ENCODE peak calls at places on chromosomes 5 and 9, in seven cellular contexts. One of them, this sample, is unnamed.

GRCh38 chr9:122445155-122445749 is 32.5 kb downstream of the OR1J1 start:
- DNase-seq in choroid plexus epithelial cell: peak; percentile 87
- DNase-seq in Panc1: no peak
- DNase-seq in AG09309: peak; percentile 85
- DNase-seq in fibroblast of the aortic adventitia: peak; percentile 99
- DNase-seq in transverse colon: no peak
- DNase-seq in pancreas: no peak
- DNase-seq in this sample: no peak

GRCh38 chr9:82982271-82982880 is 80.6 kb downstream of the RASEF start:
- DNase-seq in choroid plexus epithelial cell: no peak
- DNase-seq in Panc1: no peak
- DNase-seq in AG09309: no peak
- DNase-seq in fibroblast of the aortic adventitia: no peak
- DNase-seq in transverse colon: no peak
- DNase-seq in pancreas: no peak
- DNase-seq in this sample: no peak

GRCh38 chr5:149404746-149405549 is 25.9 kb upstream of the IL17B start:
- DNase-seq in choroid plexus epithelial cell: peak; percentile 88
- DNase-seq in Panc1: no peak
- DNase-seq in AG09309: no peak
- DNase-seq in fibroblast of the aortic adventitia: peak; percentile 59
- DNase-seq in transverse colon: no peak
- DNase-seq in pancreas: no peak
- DNase-seq in this sample: no peak

GRCh38 chr5:74085186-74085585 is 459.2 kb downstream of the ARHGEF28 start:
- DNase-seq in choroid plexus epithelial cell: no peak
- DNase-seq in Panc1: no peak
- DNase-seq in AG09309: no peak
- DNase-seq in fibroblast of the aortic adventitia: no peak
- DNase-seq in transverse colon: no peak
- DNase-seq in pancreas: no peak
- DNase-seq in this sample: no peak

GRCh38 chr9:133067006-133067405 is 5.2 kb downstream of the CEL start:
- DNase-seq in choroid plexus epithelial cell: no peak
- DNase-seq in Panc1: no peak
- DNase-seq in AG09309: no peak
- DNase-seq in fibroblast of the aortic adventitia: no peak
- DNase-seq in transverse colon: no peak
- DNase-seq in pancreas: peak; percentile 87
- DNase-seq in this sample: no peak

GRCh38 chr5:56050566-56051292 is 56.0 kb upstream of the IL6ST start:
- DNase-seq in choroid plexus epithelial cell: no peak
- DNase-seq in Panc1: no peak
- DNase-seq in AG09309: no peak
- DNase-seq in fibroblast of the aortic adventitia: peak; percentile 73
- DNase-seq in transverse colon: no peak
- DNase-seq in pancreas: no peak
- DNase-seq in this sample: no peak

GRCh38 chr5:80864706-80865435 is 95.3 kb upstream of the RASGRF2 start:
- DNase-seq in choroid plexus epithelial cell: no peak
- DNase-seq in Panc1: no peak
- DNase-seq in AG09309: no peak
- DNase-seq in fibroblast of the aortic adventitia: no peak
- DNase-seq in transverse colon: no peak
- DNase-seq in pancreas: no peak
- DNase-seq in this sample: peak; percentile 7

GRCh38 chr9:13431137-13431536 is 151.6 kb upstream of the MPDZ start:
- DNase-seq in choroid plexus epithelial cell: no peak
- DNase-seq in Panc1: no peak
- DNase-seq in AG09309: no peak
- DNase-seq in fibroblast of the aortic adventitia: no peak
- DNase-seq in transverse colon: no peak
- DNase-seq in pancreas: peak; percentile 24
- DNase-seq in this sample: no peak

GRCh38 chr5:174972291-174972690 is 247.9 kb downstream of the MSX2 start:
- DNase-seq in choroid plexus epithelial cell: no peak
- DNase-seq in Panc1: no peak
- DNase-seq in AG09309: no peak
- DNase-seq in fibroblast of the aortic adventitia: no peak
- DNase-seq in transverse colon: no peak
- DNase-seq in pancreas: no peak
- DNase-seq in this sample: no peak

GRCh38 chr5:131899686-131900085 is 45.8 kb downstream of the MEIKIN start:
- DNase-seq in choroid plexus epithelial cell: peak; percentile 33
- DNase-seq in Panc1: no peak
- DNase-seq in AG09309: no peak
- DNase-seq in fibroblast of the aortic adventitia: peak; percentile 17
- DNase-seq in transverse colon: no peak
- DNase-seq in pancreas: no peak
- DNase-seq in this sample: no peak

GRCh38 chr9:120366646-120367019 is 213.3 kb downstream of the CDK5RAP2 start:
- DNase-seq in choroid plexus epithelial cell: peak; percentile 91
- DNase-seq in Panc1: no peak
- DNase-seq in AG09309: peak; percentile 75
- DNase-seq in fibroblast of the aortic adventitia: peak; percentile 93
- DNase-seq in transverse colon: no peak
- DNase-seq in pancreas: no peak
- DNase-seq in this sample: no peak

GRCh38 chr5:176578391-176578808 is 29.3 kb downstream of the CDHR2 start:
- DNase-seq in choroid plexus epithelial cell: peak; percentile 65
- DNase-seq in Panc1: no peak
- DNase-seq in AG09309: no peak
- DNase-seq in fibroblast of the aortic adventitia: peak; percentile 28
- DNase-seq in transverse colon: peak; percentile 80
- DNase-seq in pancreas: peak; percentile 89
- DNase-seq in this sample: peak; percentile 68

GRCh38 chr5:55407059-55407684 is 99.4 kb downstream of the MTREX start:
- DNase-seq in choroid plexus epithelial cell: peak; percentile 82
- DNase-seq in Panc1: peak; percentile 15
- DNase-seq in AG09309: peak; percentile 20
- DNase-seq in fibroblast of the aortic adventitia: peak; percentile 77
- DNase-seq in transverse colon: no peak
- DNase-seq in pancreas: no peak
- DNase-seq in this sample: no peak

GRCh38 chr9:21434202-21435014 is 5.8 kb upstream of the IFNA1 start:
- DNase-seq in choroid plexus epithelial cell: peak; percentile 88
- DNase-seq in Panc1: no peak
- DNase-seq in AG09309: peak; percentile 33
- DNase-seq in fibroblast of the aortic adventitia: peak; percentile 83
- DNase-seq in transverse colon: peak; percentile 28
- DNase-seq in pancreas: no peak
- DNase-seq in this sample: peak; percentile 6

GRCh38 chr5:72093824-72094223 is 13.5 kb upstream of the MAP1B start:
- DNase-seq in choroid plexus epithelial cell: no peak
- DNase-seq in Panc1: no peak
- DNase-seq in AG09309: no peak
- DNase-seq in fibroblast of the aortic adventitia: no peak
- DNase-seq in transverse colon: no peak
- DNase-seq in pancreas: no peak
- DNase-seq in this sample: no peak

GRCh38 chr9:128892223-128892892 is 10.4 kb downstream of the LRRC8A start:
- DNase-seq in choroid plexus epithelial cell: peak; percentile 84
- DNase-seq in Panc1: no peak
- DNase-seq in AG09309: no peak
- DNase-seq in fibroblast of the aortic adventitia: peak; percentile 95
- DNase-seq in transverse colon: peak; percentile 89
- DNase-seq in pancreas: peak; percentile 90
- DNase-seq in this sample: no peak

GRCh38 chr5:125412561-125413535 is 666.4 kb upstream of the ZNF608 start:
- DNase-seq in choroid plexus epithelial cell: peak; percentile 92
- DNase-seq in Panc1: no peak
- DNase-seq in AG09309: peak; percentile 33
- DNase-seq in fibroblast of the aortic adventitia: peak; percentile 69
- DNase-seq in transverse colon: peak; percentile 79
- DNase-seq in pancreas: peak; percentile 83
- DNase-seq in this sample: peak; percentile 35

GRCh38 chr9:20580673-20581072 is 41.6 kb downstream of the MLLT3 start:
- DNase-seq in choroid plexus epithelial cell: no peak
- DNase-seq in Panc1: no peak
- DNase-seq in AG09309: no peak
- DNase-seq in fibroblast of the aortic adventitia: no peak
- DNase-seq in transverse colon: no peak
- DNase-seq in pancreas: no peak
- DNase-seq in this sample: no peak

GRCh38 chr9:129624168-129624759 is 1.7 kb upstream of the NTMT1 start:
- DNase-seq in choroid plexus epithelial cell: peak; percentile 66
- DNase-seq in Panc1: no peak
- DNase-seq in AG09309: no peak
- DNase-seq in fibroblast of the aortic adventitia: peak; percentile 65
- DNase-seq in transverse colon: peak; percentile 66
- DNase-seq in pancreas: no peak
- DNase-seq in this sample: peak; percentile 82

GRCh38 chr9:111759762-111760639 is 34.7 kb downstream of the SHOC1 start:
- DNase-seq in choroid plexus epithelial cell: peak; percentile 95
- DNase-seq in Panc1: peak; percentile 88
- DNase-seq in AG09309: peak; percentile 84
- DNase-seq in fibroblast of the aortic adventitia: peak; percentile 97
- DNase-seq in transverse colon: peak; percentile 49
- DNase-seq in pancreas: no peak
- DNase-seq in this sample: peak; percentile 48

GRCh38 chr5:64632251-64632650 is 58.1 kb upstream of the SHISAL2B start:
- DNase-seq in choroid plexus epithelial cell: peak; percentile 48
- DNase-seq in Panc1: no peak
- DNase-seq in AG09309: no peak
- DNase-seq in fibroblast of the aortic adventitia: no peak
- DNase-seq in transverse colon: no peak
- DNase-seq in pancreas: no peak
- DNase-seq in this sample: no peak

GRCh38 chr5:173334808-173335207 is 6.6 kb upstream of the STC2 start:
- DNase-seq in choroid plexus epithelial cell: peak; percentile 45
- DNase-seq in Panc1: no peak
- DNase-seq in AG09309: no peak
- DNase-seq in fibroblast of the aortic adventitia: peak; percentile 44
- DNase-seq in transverse colon: no peak
- DNase-seq in pancreas: no peak
- DNase-seq in this sample: no peak

GRCh38 chr5:127029513-127030258 is 672 bp downstream of the MARCHF3 start:
- DNase-seq in choroid plexus epithelial cell: peak; percentile 69
- DNase-seq in Panc1: no peak
- DNase-seq in AG09309: no peak
- DNase-seq in fibroblast of the aortic adventitia: peak; percentile 70
- DNase-seq in transverse colon: peak; percentile 79
- DNase-seq in pancreas: peak; percentile 74
- DNase-seq in this sample: peak; percentile 30

DNA sequence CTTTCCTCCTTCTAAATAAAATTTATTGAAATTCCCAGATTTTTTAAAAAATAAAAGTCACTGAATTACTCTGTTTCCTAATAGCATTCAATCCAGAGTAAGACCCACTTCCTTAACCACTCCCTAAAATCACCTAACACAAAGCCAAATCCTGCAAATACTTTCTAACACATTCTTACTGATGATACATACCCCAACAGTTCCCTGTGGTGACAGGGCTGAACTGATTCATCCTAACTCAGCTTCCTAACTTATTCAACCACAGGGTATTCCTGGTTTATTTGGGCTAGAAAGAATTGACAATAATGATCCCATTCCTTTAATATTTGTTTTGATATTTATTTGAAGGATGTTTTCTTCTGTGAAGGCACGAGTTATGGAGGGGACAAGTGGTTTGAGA is 40.7 kb upstream of the ZNF300 start:
- DNase-seq in choroid plexus epithelial cell: peak; percentile 22
- DNase-seq in Panc1: no peak
- DNase-seq in AG09309: no peak
- DNase-seq in fibroblast of the aortic adventitia: peak; percentile 12
- DNase-seq in transverse colon: no peak
- DNase-seq in pancreas: no peak
- DNase-seq in this sample: no peak
- TF ChIP-seq CTCF in choroid plexus epithelial cell: no peak
- TF ChIP-seq CTCF in Panc1: no peak
- TF ChIP-seq CTCF in AG09309: no peak
- TF ChIP-seq CTCF in fibroblast of the aortic adventitia: no peak
- TF ChIP-seq CTCF in transverse colon: no peak
- TF ChIP-seq CTCF in pancreas: no peak
- TF ChIP-seq CTCF in this sample: no peak

GRCh38 chr9:137162505-137163100 is 7.2 kb downstream of the LRRC26 start:
- DNase-seq in choroid plexus epithelial cell: no peak
- DNase-seq in Panc1: no peak
- DNase-seq in AG09309: no peak
- DNase-seq in fibroblast of the aortic adventitia: no peak
- DNase-seq in transverse colon: peak; percentile 63
- DNase-seq in pancreas: no peak
- DNase-seq in this sample: no peak
- TF ChIP-seq CTCF in choroid plexus epithelial cell: no peak
- TF ChIP-seq CTCF in Panc1: no peak
- TF ChIP-seq CTCF in AG09309: no peak
- TF ChIP-seq CTCF in fibroblast of the aortic adventitia: no peak
- TF ChIP-seq CTCF in transverse colon: no peak
- TF ChIP-seq CTCF in pancreas: no peak
- TF ChIP-seq CTCF in this sample: peak; percentile 16

DNA sequence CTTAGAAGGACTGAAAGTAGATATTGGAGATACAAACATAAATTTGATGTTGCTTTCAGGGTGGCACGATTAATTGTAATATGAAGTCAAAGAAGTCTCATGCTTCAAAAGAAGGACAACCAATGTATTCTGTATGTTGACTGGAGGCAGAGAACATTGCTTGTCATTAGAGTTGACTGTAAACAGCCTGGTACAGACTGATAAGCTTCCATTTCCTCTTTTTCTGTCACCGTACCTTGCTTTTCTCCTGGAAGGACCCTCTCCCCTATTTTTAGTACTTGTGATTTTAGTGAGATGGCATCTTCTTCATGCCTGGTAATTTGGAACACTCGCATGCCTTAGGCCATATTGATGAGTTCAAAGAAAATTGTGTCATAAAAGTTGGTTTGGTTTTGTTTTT is 809.4 kb downstream of the PRELID2 start:
- DNase-seq in choroid plexus epithelial cell: no peak
- DNase-seq in Panc1: no peak
- DNase-seq in AG09309: no peak
- DNase-seq in fibroblast of the aortic adventitia: no peak
- DNase-seq in transverse colon: no peak
- DNase-seq in pancreas: no peak
- DNase-seq in this sample: no peak
- TF ChIP-seq CTCF in choroid plexus epithelial cell: no peak
- TF ChIP-seq CTCF in Panc1: no peak
- TF ChIP-seq CTCF in AG09309: no peak
- TF ChIP-seq CTCF in fibroblast of the aortic adventitia: no peak
- TF ChIP-seq CTCF in transverse colon: no peak
- TF ChIP-seq CTCF in pancreas: no peak
- TF ChIP-seq CTCF in this sample: no peak

GRCh38 chr5:10233505-10233904 is 16.2 kb downstream of the ATPSCKMT start:
- DNase-seq in choroid plexus epithelial cell: peak; percentile 97
- DNase-seq in Panc1: peak; percentile 27
- DNase-seq in AG09309: peak; percentile 94
- DNase-seq in fibroblast of the aortic adventitia: peak; percentile 88
- DNase-seq in transverse colon: no peak
- DNase-seq in pancreas: no peak
- DNase-seq in this sample: no peak
- TF ChIP-seq CTCF in choroid plexus epithelial cell: no peak
- TF ChIP-seq CTCF in Panc1: peak; percentile 63
- TF ChIP-seq CTCF in AG09309: peak; percentile 37
- TF ChIP-seq CTCF in fibroblast of the aortic adventitia: no peak
- TF ChIP-seq CTCF in transverse colon: no peak
- TF ChIP-seq CTCF in pancreas: no peak
- TF ChIP-seq CTCF in this sample: peak; percentile 17